ENCODE peak calls at places on chromosomes 7 and 10, in eight cellular contexts. D, V, G, M, R, S, F and N are unnamed samples.

GRCh38 chr7:151715661-151716338 is 161.1 kb downstream of the PRKAG2 start:
- DNase-seq in R (no peak), V (no peak), S (no peak), G (no peak), M (no peak), D (no peak), F (no peak), N (no peak)

GRCh38 chr7:24637706-24638105 is 64.5 kb downstream of the PALS2 start:
- DNase-seq in D (peak), M (no peak), G (no peak), V (no peak), R (peak), F (no peak), S (peak), N (no peak)

GRCh38 chr7:43196379-43196778 is 83.9 kb downstream of the HECW1 start:
- DNase-seq in G (no peak), S (no peak), F (no peak), V (peak), R (no peak), M (no peak), D (no peak), N (no peak)

GRCh38 chr7:22361795-22362194 is 4.8 kb upstream of the RAPGEF5 start:
- DNase-seq in M (no peak), F (no peak), R (no peak), V (peak), D (peak), G (peak), S (no peak), N (no peak)

GRCh38 chr10:132657737-132658136 is 120.2 kb downstream of the INPP5A start:
- DNase-seq in F (no peak), G (no peak), S (no peak), V (no peak), R (no peak), M (no peak), D (no peak), N (peak)

GRCh38 chr10:46557319-46558140 is 1.1 kb upstream of the GPRIN2 start:
- DNase-seq in D (no peak), V (no peak), S (no peak), M (no peak), R (no peak), G (peak), F (no peak), N (peak)

GRCh38 chr7:120729300-120729699 is 128.6 kb downstream of the TSPAN12 start:
- DNase-seq in D (peak), R (no peak), F (no peak), V (no peak), M (no peak), G (no peak), S (no peak), N (no peak)

GRCh38 chr7:11516328-11516727 is 315.7 kb downstream of the THSD7A start:
- DNase-seq in R (no peak), V (no peak), D (no peak), F (no peak), S (no peak), M (no peak), G (no peak), N (no peak)